ENCODE peak calls at places on chromosomes 16 and 17, in four cellular contexts. V is CD8-positive, alpha-beta T cell; I is Caco-2; Q is CD4-positive, alpha-beta memory T cell. G is an unnamed sample.
A peak's percentile ranks its signal among the peaks of the same experiment; 100 is the strongest.

GRCh38 chr16:69087161-69087581 is 18.3 kb upstream of the HAS3 start:
- DNase-seq in V (no peak), I (no peak), Q (no peak), G (no peak)

GRCh38 chr17:57619061-57619937 is 125.8 kb downstream of the CCDC182 start:
- DNase-seq in V (no peak), I (no peak), Q (no peak), G (no peak)

GRCh38 chr16:56477096-56477878 is 25.9 kb downstream of the OGFOD1 start:
- DNase-seq in V (no peak), I (no peak), Q (no peak), G (no peak)

GRCh38 chr17:28141333-28141732 is 98.9 kb downstream of the NLK start:
- DNase-seq in V (no peak), I (no peak), Q (no peak), G (no peak)

GRCh38 chr17:40121191-40121885 is 433 bp upstream of the MSL1 start:
- DNase-seq in V (peak; percentile 29), I (no peak), Q (peak; percentile 29), G (no peak)

GRCh38 chr17:57735707-57736106 is 9.4 kb downstream of the CCDC182 start:
- DNase-seq in V (no peak), I (no peak), Q (no peak), G (no peak)

GRCh38 chr17:44293509-44294226 is 14.7 kb upstream of the RUNDC3A start:
- DNase-seq in V (no peak), I (no peak), Q (no peak), G (no peak)

GRCh38 chr17:79837888-79838540 is 1.2 kb downstream of the CBX4 start:
- DNase-seq in V (peak; percentile 61), I (no peak), Q (no peak), G (no peak)

GRCh38 chr17:12730931-12731521 is 58.3 kb upstream of the ARHGAP44 start:
- DNase-seq in V (no peak), I (peak; percentile 90), Q (no peak), G (no peak)

DNA sequence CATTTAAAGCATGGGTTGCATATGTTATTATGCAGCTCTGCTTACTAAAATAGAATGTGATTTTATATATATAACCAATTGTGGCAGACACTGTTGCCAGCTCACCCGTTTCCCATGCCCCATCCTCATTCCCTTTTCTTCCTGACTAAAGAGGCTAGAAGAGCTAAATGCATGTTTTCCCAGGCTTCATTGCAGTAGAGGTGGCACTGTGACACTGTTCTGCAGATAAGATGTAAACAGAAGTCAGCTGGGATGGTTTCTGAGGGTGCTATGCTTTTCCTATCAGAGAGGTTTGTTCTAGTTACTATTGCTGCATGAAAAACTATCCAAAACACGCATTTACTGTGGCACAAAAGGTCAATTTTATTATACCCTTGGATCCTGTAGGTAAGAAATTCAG is 5.7 kb upstream of the TOB1 start:
- DNase-seq in V (no peak), I (no peak), Q (no peak), G (no peak)
- H3K9me3 ChIP-seq in V (no peaks in the 10 kb centered on the region), I (no peaks in the 10 kb centered on the region), Q (no peaks in the 10 kb centered on the region), G (no peaks in the 10 kb centered on the region)

DNA sequence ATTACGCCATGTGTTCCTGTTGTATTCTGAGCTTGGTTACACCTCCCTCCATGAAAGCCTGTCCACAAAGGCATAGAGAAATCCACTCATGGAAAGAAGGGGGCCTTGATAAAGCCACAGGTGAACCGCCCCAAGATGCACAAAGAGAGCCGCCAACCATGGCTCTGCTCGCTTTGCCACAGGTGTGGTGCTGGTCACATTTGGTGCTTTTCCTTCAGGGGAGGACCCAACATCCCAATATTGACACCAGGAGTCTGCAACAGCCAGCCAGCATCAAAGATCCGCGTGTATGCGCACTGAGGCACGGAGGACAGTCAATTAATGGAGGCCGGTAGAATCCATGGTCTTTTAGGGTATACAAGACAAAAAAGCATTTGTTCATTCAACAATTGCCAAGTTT is 7.3 kb downstream of the ABCA3 start:
- DNase-seq in V (no peak), I (no peak), Q (no peak), G (no peak)
- H3K9me3 ChIP-seq in V (no peaks in the 10 kb centered on the region), I (no peaks in the 10 kb centered on the region), Q (no peaks in the 10 kb centered on the region), G (no peaks in the 10 kb centered on the region)

DNA sequence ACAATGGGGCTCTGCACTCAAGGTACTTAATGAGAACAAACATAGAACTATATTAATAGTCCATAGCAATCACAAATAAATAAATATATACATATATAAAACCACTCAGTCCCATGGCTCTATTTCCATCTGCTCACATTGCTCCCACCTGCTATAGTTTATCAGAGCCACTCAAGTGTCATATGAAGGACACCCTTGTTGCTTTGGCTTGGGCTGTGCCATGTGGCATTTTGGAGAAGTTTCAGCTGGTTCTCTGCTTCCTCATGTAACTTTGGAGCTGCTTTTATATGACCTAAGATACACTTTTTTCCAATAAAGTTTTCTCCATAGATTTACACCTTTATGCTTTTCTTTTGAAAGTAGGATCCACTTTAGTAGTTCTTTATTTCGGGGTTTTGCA is 126.4 kb downstream of the KCNJ2 start:
- DNase-seq in V (no peak), I (no peak), Q (no peak), G (no peak)
- H3K9me3 ChIP-seq in V (no peaks in the 10 kb centered on the region), I (no peaks in the 10 kb centered on the region), Q (no peaks in the 10 kb centered on the region), G (no peaks in the 10 kb centered on the region)

DNA sequence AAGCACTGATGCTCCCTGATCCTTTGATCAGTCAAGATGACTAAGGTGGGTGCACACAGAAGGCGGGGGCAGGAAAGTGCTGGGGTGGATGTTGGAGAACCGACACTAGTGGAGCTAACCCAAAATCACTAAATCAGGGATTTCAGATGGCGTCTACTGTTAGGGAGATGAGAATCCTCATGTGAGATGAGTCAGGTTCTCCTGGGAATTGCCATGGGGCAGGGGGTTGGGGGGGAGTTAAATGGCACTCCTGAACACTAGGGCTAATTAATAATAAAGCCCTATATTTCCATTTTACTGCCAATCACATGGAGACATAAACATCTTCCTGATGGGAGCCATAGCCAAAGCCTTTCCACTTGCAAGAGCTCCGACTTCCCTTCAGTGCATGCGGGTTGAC is 804.1 kb downstream of the KCNJ18 start:
- DNase-seq in V (no peak), I (no peak), Q (no peak), G (no peak)
- H3K9me3 ChIP-seq in V (no peaks in the 10 kb centered on the region), I (no peaks in the 10 kb centered on the region), Q (no peaks in the 10 kb centered on the region), G (no peaks in the 10 kb centered on the region)

G was measured in T-helper 17 cell.